ENCODE peak calls at places on chromosome 13, in four cellular contexts. Y, Z, J and N are unnamed samples. For H3K4me1, the result is how much of the 10 kb centered on the place peaks cover.

GRCh38 chr13:97798171-97798821 is 155.2 kb upstream of the IPO5 start:
- DNase-seq in Y (no peak), Z (no peak), J (no peak), N (no peak)

GRCh38 chr13:89401209-89401810 is 1730.1 kb downstream of the SLITRK5 start:
- DNase-seq in Y (no peak), Z (no peak), J (peak), N (no peak)

GRCh38 chr13:79307866-79308298 is 98.2 kb downstream of the RBM26 start:
- DNase-seq in Y (no peak), Z (no peak), J (no peak), N (peak)

GRCh38 chr13:59318320-59318930 is 845.3 kb downstream of the DIAPH3 start:
- DNase-seq in Y (peak), Z (peak), J (peak), N (peak)

GRCh38 chr13:33072282-33072681 is 56.1 kb downstream of the KL start:
- DNase-seq in Y (no peak), Z (no peak), J (no peak), N (no peak)

GRCh38 chr13:25741796-25742195 is 310.0 kb downstream of the SHISA2 start:
- DNase-seq in Y (no peak), Z (no peak), J (no peak), N (no peak)

GRCh38 chr13:49936943-49937273 is 768 bp upstream of the SPRYD7 start:
- DNase-seq in Y (peak), Z (no peak), J (no peak), N (peak)

GRCh38 chr13:20700288-20700687 is 3.2 kb upstream of the IL17D start:
- DNase-seq in Y (no peak), Z (no peak), J (no peak), N (no peak)

GRCh38 chr13:101640797-101641400 is 188.4 kb downstream of the ITGBL1 start:
- DNase-seq in Y (no peak), Z (no peak), J (peak), N (no peak)

GRCh38 chr13:111179908-111180756 is 65.0 kb downstream of the ARHGEF7 start:
- DNase-seq in Y (no peak), Z (no peak), J (no peak), N (no peak)

GRCh38 chr13:111176421-111176820 is 61.3 kb downstream of the ARHGEF7 start:
- DNase-seq in Y (no peak), Z (no peak), J (no peak), N (no peak)

GRCh38 chr13:111177081-111177711 is 62.1 kb downstream of the ARHGEF7 start:
- DNase-seq in Y (no peak), Z (no peak), J (peak), N (no peak)

GRCh38 chr13:111177803-111178389 is 62.8 kb downstream of the ARHGEF7 start:
- DNase-seq in Y (no peak), Z (no peak), J (peak), N (no peak)

GRCh38 chr13:111178417-111178816 is 63.3 kb downstream of the ARHGEF7 start:
- DNase-seq in Y (no peak), Z (no peak), J (no peak), N (no peak)
- H3K4me1 ChIP-seq in Y (under half), Z (under half), J (under half), N (under half)

DNA sequence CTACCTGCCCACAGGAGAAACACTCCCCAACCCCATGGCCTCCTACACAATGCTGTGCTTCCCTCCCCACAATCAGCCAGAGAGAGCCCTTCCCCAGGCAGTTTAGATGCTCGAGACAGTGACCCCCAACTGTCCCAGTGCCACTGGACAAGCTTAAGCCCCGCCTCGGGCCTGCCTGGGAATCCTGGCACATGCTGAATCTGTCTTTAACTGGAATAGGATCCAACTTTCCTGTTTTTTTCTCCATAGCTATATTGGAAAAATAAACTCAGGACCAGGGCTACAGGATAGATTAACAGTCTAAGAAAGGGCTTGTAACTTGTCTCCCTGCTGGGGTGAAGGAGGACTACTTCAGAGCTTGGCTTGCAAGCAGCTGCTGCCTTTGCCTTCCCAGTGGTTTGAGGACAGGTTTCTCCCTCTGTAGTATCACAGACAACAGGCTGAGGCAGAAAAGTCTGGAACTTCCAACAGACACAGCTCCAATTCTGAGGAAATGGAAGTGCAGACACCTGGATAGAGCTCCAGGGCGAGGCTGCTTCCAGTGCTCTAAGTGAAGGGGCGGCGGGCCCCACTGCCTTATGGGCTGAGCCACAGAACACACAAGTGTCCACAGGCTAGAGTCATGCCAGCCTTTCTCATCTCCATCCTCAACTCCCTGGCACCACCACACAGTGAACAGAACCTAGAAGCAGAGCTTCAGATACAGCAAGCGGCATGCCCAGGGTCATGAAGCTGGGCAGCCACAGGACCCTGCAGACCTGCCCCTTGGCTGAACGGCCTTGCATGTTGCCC is 228.3 kb downstream of the TUBA3C start:
- DNase-seq in Y (no peak), Z (no peak), J (no peak), N (no peak)
- H2BK12ac ChIP-seq in Y (no peak), Z (no peak), J (no peak), N (no peak)

GRCh38 chr13:113926301-113926761 is 47.5 kb downstream of the C13orf46 start:
- DNase-seq in Y (no peak), Z (no peak), J (peak), N (peak)
- H4K8ac ChIP-seq in Y (no peak), Z (no peak), J (no peak), N (no peak)

DNA sequence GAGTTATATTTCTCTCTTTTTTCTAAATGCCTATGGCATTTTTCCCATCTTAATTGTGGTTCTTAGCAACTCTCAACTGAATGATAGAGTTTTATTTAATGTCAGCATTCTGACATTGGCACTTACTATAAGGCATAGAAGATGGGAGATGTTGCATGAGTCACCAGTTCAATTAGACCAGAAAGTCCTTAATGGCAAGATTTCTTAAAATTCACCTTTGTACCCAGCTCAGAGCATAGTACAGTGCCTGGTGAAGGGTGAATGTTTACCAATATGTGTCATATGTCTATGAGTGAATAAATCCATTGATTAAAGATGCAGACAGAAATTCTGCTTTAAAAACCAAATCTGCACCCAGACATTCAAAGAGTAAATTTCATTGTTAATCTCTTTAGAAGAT is 526.9 kb downstream of the EFNB2 start:
- DNase-seq in Y (no peak), Z (no peak), J (no peak), N (no peak)
- H3K4me1 ChIP-seq in Y (under half), Z (under half), J (under half), N (under half)

GRCh38 chr13:110446570-110446880 is 115.0 kb downstream of the RAB20 start:
- DNase-seq in Y (no peak), Z (no peak), J (no peak), N (no peak)
- H2BK12ac ChIP-seq in Y (no peak), Z (no peak), J (no peak), N (no peak)

GRCh38 chr13:113928701-113929627 is 44.9 kb downstream of the C13orf46 start:
- DNase-seq in Y (no peak), Z (no peak), J (peak), N (peak)
- H4K8ac ChIP-seq in Y (no peak), Z (no peak), J (peak), N (no peak)

GRCh38 chr13:27446986-27447583 is 3.3 kb downstream of the MTIF3 start:
- DNase-seq in Y (no peak), Z (no peak), J (no peak), N (no peak)
- H3K4me1 ChIP-seq in Y (under half), Z (under half), J (under half), N (under half)

GRCh38 chr13:35225159-35225558 is 251.3 kb downstream of the MAB21L1 start:
- DNase-seq in Y (peak), Z (no peak), J (no peak), N (no peak)

GRCh38 chr13:35228536-35228935 is 248.0 kb downstream of the MAB21L1 start:
- DNase-seq in Y (no peak), Z (no peak), J (no peak), N (no peak)

GRCh38 chr13:35231426-35231825 is 245.1 kb downstream of the MAB21L1 start:
- DNase-seq in Y (no peak), Z (no peak), J (no peak), N (no peak)

DNA sequence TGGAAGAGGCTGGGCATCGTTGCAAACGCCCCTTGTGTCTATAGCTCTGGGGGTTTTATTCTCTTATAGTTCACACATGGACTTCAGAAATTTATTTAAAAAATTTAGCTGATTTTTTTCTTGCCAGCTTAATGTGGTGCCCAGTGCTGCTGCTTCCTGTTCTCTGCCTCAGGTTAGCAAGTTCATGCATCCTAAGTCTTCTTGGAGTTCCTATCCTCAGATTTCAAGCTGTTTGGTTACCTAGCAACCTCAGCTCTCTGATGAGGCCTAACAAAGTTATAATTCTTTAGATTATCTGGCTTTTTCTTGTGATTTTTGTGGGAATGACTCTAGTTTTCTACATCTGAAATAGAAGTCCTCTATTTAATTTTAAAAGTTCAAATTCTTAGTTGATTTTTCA is 250.9 kb downstream of the MAB21L1 start:
- DNase-seq in Y (no peak), Z (no peak), J (no peak), N (no peak)
- H2BK12ac ChIP-seq in Y (no peak), Z (no peak), J (no peak), N (no peak)

GRCh38 chr13:93867481-93867880 is 612.0 kb downstream of the DCT start:
- DNase-seq in Y (no peak), Z (no peak), J (peak), N (no peak)
- H4K8ac ChIP-seq in Y (no peak), Z (no peak), J (no peak), N (no peak)

DNA sequence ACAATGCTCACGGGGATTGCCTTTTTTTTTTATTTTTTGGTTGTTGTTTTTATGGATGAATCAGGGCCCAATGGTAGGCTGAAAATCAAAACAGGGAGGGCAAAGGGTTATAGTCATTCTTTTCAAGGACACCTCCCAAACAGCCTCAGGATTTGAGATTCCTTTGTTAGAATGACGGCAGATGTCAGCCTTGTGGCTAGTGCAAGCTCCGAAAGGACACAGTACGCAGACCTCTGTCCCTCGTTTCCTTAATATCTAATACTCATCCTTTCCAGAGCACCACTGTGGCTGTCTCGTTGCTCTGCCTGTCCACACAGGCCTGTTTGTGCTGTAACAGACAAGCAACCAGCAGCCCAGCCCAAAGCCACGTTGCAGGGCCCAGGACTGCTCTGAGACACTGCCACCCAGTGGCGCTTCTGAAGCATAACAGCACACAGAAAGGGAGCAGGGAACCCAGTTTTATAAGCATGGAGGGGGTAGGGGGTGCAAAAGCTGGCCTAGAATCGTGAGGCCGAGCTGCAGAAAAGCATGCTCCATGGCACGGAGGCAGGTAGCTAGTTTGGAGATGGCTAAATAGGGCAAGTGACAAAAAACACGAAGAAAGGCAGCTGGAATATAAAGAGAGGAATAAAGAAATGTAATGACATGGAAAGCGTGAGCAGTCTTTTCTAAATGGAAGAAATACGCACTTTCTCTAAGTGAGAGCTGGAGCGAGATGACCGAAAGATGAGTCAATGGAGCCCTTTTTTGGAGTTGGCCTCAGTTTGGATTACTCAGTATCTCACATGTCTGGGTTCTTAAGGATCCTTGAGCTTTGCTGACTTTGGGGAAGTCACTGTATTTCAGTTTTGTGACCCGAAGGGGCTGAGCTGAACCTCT is 40.7 kb upstream of the MEDAG start:
- DNase-seq in Y (peak), Z (peak), J (peak), N (peak)
- H3K4me1 ChIP-seq in Y (under half), Z (under half), J (under half), N (under half)